ENCODE peak calls at places on chromosomes 4 and X, in nine cellular contexts. One of them, this sample, is unnamed.

GRCh38 chr4:83320548-83320947 is 14.1 kb downstream of the HPSE start:
- DNase-seq in PC-3: peak
- DNase-seq in HCT116: no peak
- DNase-seq in BJ: peak
- DNase-seq in fibroblast of lung: no peak
- DNase-seq in AG04450: no peak
- DNase-seq in cardiac fibroblast: peak
- DNase-seq in heart left ventricle: peak
- DNase-seq in right atrium auricular region: peak
- DNase-seq in this sample: peak

GRCh38 chr4:113444386-113444785 is 317.2 kb downstream of the CAMK2D start:
- DNase-seq in fibroblast of lung: peak
- DNase-seq in BJ: no peak
- DNase-seq in HCT116: no peak
- DNase-seq in heart left ventricle: no peak
- DNase-seq in cardiac fibroblast: peak
- DNase-seq in PC-3: peak
- DNase-seq in AG04450: no peak
- DNase-seq in right atrium auricular region: no peak
- DNase-seq in this sample: peak

GRCh38 chrX:3699841-3700381 is 13.5 kb downstream of the PRKX start:
- DNase-seq in BJ: no peak
- DNase-seq in PC-3: no peak
- DNase-seq in heart left ventricle: no peak
- DNase-seq in cardiac fibroblast: peak
- DNase-seq in right atrium auricular region: no peak
- DNase-seq in HCT116: no peak
- DNase-seq in fibroblast of lung: no peak
- DNase-seq in AG04450: no peak
- DNase-seq in this sample: peak

GRCh38 chrX:150212672-150213480 is 150.2 kb upstream of the MAMLD1 start:
- DNase-seq in fibroblast of lung: no peak
- DNase-seq in heart left ventricle: no peak
- DNase-seq in PC-3: no peak
- DNase-seq in right atrium auricular region: no peak
- DNase-seq in HCT116: no peak
- DNase-seq in BJ: no peak
- DNase-seq in cardiac fibroblast: peak
- DNase-seq in AG04450: no peak
- DNase-seq in this sample: no peak

GRCh38 chrX:54357414-54358377 is at the start of gene WNK3:
- DNase-seq in HCT116: no peak
- DNase-seq in AG04450: peak
- DNase-seq in right atrium auricular region: peak
- DNase-seq in PC-3: peak
- DNase-seq in heart left ventricle: peak
- DNase-seq in cardiac fibroblast: peak
- DNase-seq in fibroblast of lung: peak
- DNase-seq in BJ: no peak
- DNase-seq in this sample: peak

GRCh38 chr4:53905935-53906377 is 158.4 kb downstream of the CHIC2 start:
- DNase-seq in right atrium auricular region: no peak
- DNase-seq in PC-3: peak
- DNase-seq in HCT116: no peak
- DNase-seq in heart left ventricle: no peak
- DNase-seq in fibroblast of lung: peak
- DNase-seq in AG04450: no peak
- DNase-seq in cardiac fibroblast: peak
- DNase-seq in BJ: no peak
- DNase-seq in this sample: peak

GRCh38 chr4:1842993-1843448 is 12.9 kb downstream of the LETM1 start:
- DNase-seq in fibroblast of lung: peak
- DNase-seq in BJ: peak
- DNase-seq in heart left ventricle: no peak
- DNase-seq in right atrium auricular region: no peak
- DNase-seq in HCT116: no peak
- DNase-seq in PC-3: peak
- DNase-seq in AG04450: peak
- DNase-seq in cardiac fibroblast: peak
- DNase-seq in this sample: peak

GRCh38 chrX:69032601-69033000 is 132.7 kb downstream of the PJA1 start:
- DNase-seq in right atrium auricular region: peak
- DNase-seq in BJ: no peak
- DNase-seq in cardiac fibroblast: no peak
- DNase-seq in PC-3: peak
- DNase-seq in HCT116: peak
- DNase-seq in AG04450: no peak
- DNase-seq in fibroblast of lung: no peak
- DNase-seq in heart left ventricle: no peak
- DNase-seq in this sample: no peak

GRCh38 chr4:44149242-44149641 is 299.4 kb downstream of the KCTD8 start:
- DNase-seq in heart left ventricle: no peak
- DNase-seq in AG04450: no peak
- DNase-seq in PC-3: no peak
- DNase-seq in BJ: no peak
- DNase-seq in right atrium auricular region: no peak
- DNase-seq in fibroblast of lung: no peak
- DNase-seq in HCT116: no peak
- DNase-seq in cardiac fibroblast: no peak
- DNase-seq in this sample: no peak

GRCh38 chr4:140157341-140157740 is 3.4 kb upstream of the MAML3 start:
- DNase-seq in fibroblast of lung: no peak
- DNase-seq in BJ: no peak
- DNase-seq in cardiac fibroblast: no peak
- DNase-seq in PC-3: peak
- DNase-seq in right atrium auricular region: no peak
- DNase-seq in HCT116: no peak
- DNase-seq in AG04450: no peak
- DNase-seq in heart left ventricle: no peak
- DNase-seq in this sample: no peak

GRCh38 chr4:78784255-78784654 is 8.1 kb downstream of the BMP2K start:
- DNase-seq in cardiac fibroblast: peak
- DNase-seq in heart left ventricle: no peak
- DNase-seq in PC-3: no peak
- DNase-seq in AG04450: peak
- DNase-seq in HCT116: no peak
- DNase-seq in fibroblast of lung: peak
- DNase-seq in BJ: peak
- DNase-seq in right atrium auricular region: no peak
- DNase-seq in this sample: peak

GRCh38 chr4:84497220-84497834 is 1.8 kb downstream of the NKX6-1 start:
- DNase-seq in HCT116: no peak
- DNase-seq in PC-3: no peak
- DNase-seq in BJ: no peak
- DNase-seq in right atrium auricular region: no peak
- DNase-seq in fibroblast of lung: no peak
- DNase-seq in heart left ventricle: no peak
- DNase-seq in AG04450: no peak
- DNase-seq in cardiac fibroblast: no peak
- DNase-seq in this sample: peak

GRCh38 chr4:151035321-151035720 is 20.2 kb upstream of the LRBA start:
- DNase-seq in BJ: no peak
- DNase-seq in cardiac fibroblast: no peak
- DNase-seq in right atrium auricular region: no peak
- DNase-seq in HCT116: no peak
- DNase-seq in AG04450: no peak
- DNase-seq in heart left ventricle: no peak
- DNase-seq in PC-3: peak
- DNase-seq in fibroblast of lung: no peak
- DNase-seq in this sample: no peak

GRCh38 chrX:106038625-106039024 is at the start of gene SERPINA7:
- DNase-seq in BJ: no peak
- DNase-seq in right atrium auricular region: no peak
- DNase-seq in cardiac fibroblast: no peak
- DNase-seq in heart left ventricle: no peak
- DNase-seq in fibroblast of lung: no peak
- DNase-seq in PC-3: no peak
- DNase-seq in AG04450: no peak
- DNase-seq in HCT116: no peak
- DNase-seq in this sample: no peak

GRCh38 chrX:133859860-133860259 is 125.5 kb downstream of the GPC3 start:
- DNase-seq in BJ: peak
- DNase-seq in PC-3: no peak
- DNase-seq in fibroblast of lung: peak
- DNase-seq in cardiac fibroblast: peak
- DNase-seq in heart left ventricle: no peak
- DNase-seq in right atrium auricular region: no peak
- DNase-seq in AG04450: no peak
- DNase-seq in HCT116: no peak
- DNase-seq in this sample: peak

GRCh38 chrX:103440621-103441020 is 64.3 kb downstream of the BEX3 start:
- DNase-seq in AG04450: no peak
- DNase-seq in HCT116: no peak
- DNase-seq in PC-3: no peak
- DNase-seq in BJ: no peak
- DNase-seq in right atrium auricular region: no peak
- DNase-seq in cardiac fibroblast: no peak
- DNase-seq in heart left ventricle: no peak
- DNase-seq in fibroblast of lung: no peak
- DNase-seq in this sample: no peak

GRCh38 chrX:20361081-20361889 is 94.6 kb upstream of the RPS6KA3 start:
- DNase-seq in right atrium auricular region: no peak
- DNase-seq in cardiac fibroblast: peak
- DNase-seq in fibroblast of lung: peak
- DNase-seq in AG04450: no peak
- DNase-seq in HCT116: no peak
- DNase-seq in heart left ventricle: no peak
- DNase-seq in BJ: peak
- DNase-seq in PC-3: no peak
- DNase-seq in this sample: peak

GRCh38 chrX:106952988-106953387 is 32.8 kb downstream of the CLDN2 start:
- DNase-seq in right atrium auricular region: no peak
- DNase-seq in BJ: no peak
- DNase-seq in PC-3: peak
- DNase-seq in HCT116: no peak
- DNase-seq in fibroblast of lung: peak
- DNase-seq in AG04450: no peak
- DNase-seq in heart left ventricle: no peak
- DNase-seq in cardiac fibroblast: peak
- DNase-seq in this sample: peak

GRCh38 chr4:40189997-40190396 is 6.8 kb upstream of the RHOH start:
- DNase-seq in heart left ventricle: no peak
- DNase-seq in BJ: no peak
- DNase-seq in fibroblast of lung: peak
- DNase-seq in PC-3: peak
- DNase-seq in HCT116: no peak
- DNase-seq in AG04450: no peak
- DNase-seq in cardiac fibroblast: no peak
- DNase-seq in right atrium auricular region: no peak
- DNase-seq in this sample: no peak

DNA sequence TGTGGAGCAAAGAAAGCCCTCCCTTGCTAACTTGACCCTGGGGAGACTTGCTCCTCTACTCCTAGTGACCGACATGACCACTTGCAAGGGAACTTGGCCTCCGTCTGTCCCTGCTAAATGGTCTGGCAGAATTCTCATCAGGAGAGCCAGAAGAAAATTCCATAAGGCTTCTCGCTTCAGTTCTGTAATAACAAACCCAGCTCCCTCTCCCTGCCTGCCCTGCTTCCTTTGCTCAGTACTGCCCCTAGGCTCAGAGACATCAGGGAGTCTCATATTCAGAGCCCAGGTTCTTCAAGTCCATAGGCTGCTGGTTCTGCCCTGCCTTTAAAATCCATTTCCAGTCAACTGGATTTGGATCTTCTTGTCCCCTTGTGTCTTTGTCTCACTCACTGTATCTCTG is 13.1 kb downstream of the DOCK11 start:
- DNase-seq in cardiac fibroblast: no peak
- DNase-seq in HCT116: no peak
- DNase-seq in BJ: no peak
- DNase-seq in fibroblast of lung: no peak
- DNase-seq in PC-3: no peak
- DNase-seq in right atrium auricular region: no peak
- DNase-seq in AG04450: no peak
- DNase-seq in heart left ventricle: no peak
- DNase-seq in this sample: no peak
- TF ChIP-seq CTCF in cardiac fibroblast: no peak
- TF ChIP-seq CTCF in HCT116: no peak
- TF ChIP-seq CTCF in BJ: no peak
- TF ChIP-seq CTCF in fibroblast of lung: peak
- TF ChIP-seq CTCF in PC-3: no peak
- TF ChIP-seq CTCF in right atrium auricular region: no peak
- TF ChIP-seq CTCF in AG04450: no peak
- TF ChIP-seq CTCF in heart left ventricle: peak
- TF ChIP-seq CTCF in this sample: no peak

GRCh38 chrX:18906286-18906685 is 77.6 kb downstream of the PHKA2 start:
- DNase-seq in AG04450: no peak
- DNase-seq in heart left ventricle: no peak
- DNase-seq in fibroblast of lung: no peak
- DNase-seq in cardiac fibroblast: no peak
- DNase-seq in PC-3: no peak
- DNase-seq in BJ: no peak
- DNase-seq in HCT116: no peak
- DNase-seq in right atrium auricular region: no peak
- DNase-seq in this sample: no peak
- TF ChIP-seq CTCF in AG04450: no peak
- TF ChIP-seq CTCF in heart left ventricle: no peak
- TF ChIP-seq CTCF in fibroblast of lung: no peak
- TF ChIP-seq CTCF in cardiac fibroblast: no peak
- TF ChIP-seq CTCF in PC-3: no peak
- TF ChIP-seq CTCF in BJ: no peak
- TF ChIP-seq CTCF in HCT116: no peak
- TF ChIP-seq CTCF in right atrium auricular region: no peak
- TF ChIP-seq CTCF in this sample: no peak

GRCh38 chrX:2391869-2392606 is 108.7 kb downstream of the DHRSX start:
- DNase-seq in AG04450: peak
- DNase-seq in heart left ventricle: no peak
- DNase-seq in right atrium auricular region: no peak
- DNase-seq in HCT116: peak
- DNase-seq in cardiac fibroblast: peak
- DNase-seq in PC-3: peak
- DNase-seq in fibroblast of lung: peak
- DNase-seq in BJ: peak
- DNase-seq in this sample: peak
- TF ChIP-seq CTCF in AG04450: peak
- TF ChIP-seq CTCF in heart left ventricle: no peak
- TF ChIP-seq CTCF in right atrium auricular region: no peak
- TF ChIP-seq CTCF in HCT116: no peak
- TF ChIP-seq CTCF in cardiac fibroblast: peak
- TF ChIP-seq CTCF in PC-3: no peak
- TF ChIP-seq CTCF in fibroblast of lung: no peak
- TF ChIP-seq CTCF in BJ: peak
- TF ChIP-seq CTCF in this sample: no peak

DNA sequence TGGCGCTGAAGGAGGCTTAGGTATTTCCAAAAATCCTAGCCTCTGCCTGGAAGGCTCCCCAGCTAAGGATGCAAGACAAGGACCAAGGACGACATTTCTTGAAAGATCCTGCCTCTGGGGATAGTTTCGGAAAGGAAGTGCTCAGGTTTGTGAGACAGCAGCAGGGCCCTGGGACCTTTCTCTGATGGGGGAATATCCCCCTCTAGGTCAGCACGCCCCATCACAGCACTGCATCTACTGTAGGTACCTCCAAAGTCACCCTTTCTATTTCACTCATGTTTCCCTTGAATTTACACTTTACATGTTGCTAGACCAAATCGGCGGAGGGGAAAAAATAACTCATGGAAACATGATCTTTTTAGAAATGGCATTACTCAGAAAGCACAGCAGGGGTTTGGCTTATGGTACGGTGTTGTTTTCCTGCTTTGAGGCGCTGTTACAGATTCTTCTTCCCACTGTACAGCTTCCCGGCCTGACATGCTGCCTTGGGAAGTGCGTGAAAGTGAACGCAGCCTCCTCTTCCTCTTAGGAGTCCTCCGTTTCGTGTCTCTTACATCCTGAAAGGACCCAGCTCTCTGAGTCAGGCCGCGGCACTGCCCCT is 77.2 kb upstream of the DHRSX start:
- DNase-seq in right atrium auricular region: no peak
- DNase-seq in HCT116: no peak
- DNase-seq in cardiac fibroblast: no peak
- DNase-seq in PC-3: no peak
- DNase-seq in BJ: no peak
- DNase-seq in heart left ventricle: no peak
- DNase-seq in fibroblast of lung: no peak
- DNase-seq in AG04450: no peak
- DNase-seq in this sample: no peak
- TF ChIP-seq CTCF in right atrium auricular region: no peak
- TF ChIP-seq CTCF in HCT116: no peak
- TF ChIP-seq CTCF in cardiac fibroblast: no peak
- TF ChIP-seq CTCF in PC-3: no peak
- TF ChIP-seq CTCF in BJ: no peak
- TF ChIP-seq CTCF in heart left ventricle: no peak
- TF ChIP-seq CTCF in fibroblast of lung: no peak
- TF ChIP-seq CTCF in AG04450: no peak
- TF ChIP-seq CTCF in this sample: no peak